ENCODE peak calls at places on chromosomes 6 and 20, in nine cellular contexts. E is endothelial cell; C is brain microvascular endothelial cell; Z is activated CD8-positive, alpha-beta memory T cell treated with anti-CD3 and anti-CD28 coated beads, Interleukin-2, amount 50 U/mL, for 4 hours; S is GM23338; V is stimulated activated CD4-positive, alpha-beta T cell treated with anti-CD3 and anti-CD28 coated beads, Interleukin-1b, Interleukin-23, amount 100 ng/mL, for 1 hour; W is GM03348; F is activated naive CD8-positive, alpha-beta T cell treated with anti-CD3 and anti-CD28 coated beads, Interleukin-2, amount 10 ng/mL, durations not matched to agents 7 days and 5 days; T is left cardiac atrium. G is an unnamed sample.

GRCh38 chr6:143157146-143157545 is 96.5 kb downstream of the AIG1 start:
- DNase-seq in V (no peak), Z (no peak), S (no peak), C (no peak), T (no peak), F (no peak), W (no peak), E (no peak), G (no peak)

GRCh38 chr20:57470212-57470522 is 54.8 kb downstream of the CTCFL start:
- DNase-seq in F (no peak), T (no peak), S (no peak), C (no peak), E (no peak), W (no peak), V (no peak), Z (no peak), G (no peak)

GRCh38 chr6:15953152-15953880 is 175.6 kb upstream of the MYLIP start:
- DNase-seq in E (no peak), C (peak), S (peak), W (peak), T (no peak), V (no peak), F (no peak), Z (no peak), G (no peak)

GRCh38 chr6:355809-356208 is 35.7 kb upstream of the IRF4 start:
- DNase-seq in E (no peak), T (no peak), C (no peak), V (no peak), S (no peak), F (no peak), W (no peak), Z (no peak), G (no peak)

GRCh38 chr6:114000066-114000465 is 29.1 kb upstream of the HDAC2 start:
- DNase-seq in Z (no peak), T (no peak), C (peak), V (no peak), S (no peak), W (peak), E (no peak), F (no peak), G (peak)

GRCh38 chr6:48486876-48487275 is 375.9 kb upstream of the PTCHD4 start:
- DNase-seq in Z (no peak), T (no peak), E (no peak), V (no peak), C (no peak), S (no peak), W (no peak), F (no peak), G (no peak)

GRCh38 chr20:34736106-34736505 is 32.0 kb downstream of the TP53INP2 start:
- DNase-seq in W (no peak), S (no peak), Z (no peak), C (no peak), E (no peak), F (no peak), V (no peak), T (no peak), G (no peak)

GRCh38 chr20:3128585-3128984 is 31.1 kb downstream of the FASTKD5 start:
- DNase-seq in F (no peak), Z (no peak), V (no peak), C (no peak), S (no peak), W (no peak), E (no peak), T (no peak), G (no peak)

GRCh38 chr6:111759836-111760785 is 113.1 kb downstream of the FYN start:
- DNase-seq in W (peak), F (peak), S (peak), V (no peak), C (peak), Z (peak), E (no peak), T (no peak), G (peak)

GRCh38 chr20:32344835-32345506 is 13.2 kb upstream of the ASXL1 start:
- DNase-seq in C (no peak), T (no peak), S (peak), V (no peak), F (no peak), E (no peak), W (no peak), Z (no peak), G (no peak)

GRCh38 chr6:35419961-35420360 is 32.2 kb upstream of the FANCE start:
- DNase-seq in W (no peak), E (no peak), S (no peak), V (no peak), F (no peak), T (no peak), Z (no peak), C (no peak), G (no peak)

GRCh38 chr6:55886185-55886836 is 10.9 kb upstream of the BMP5 start:
- DNase-seq in F (no peak), C (no peak), T (no peak), W (peak), Z (no peak), E (no peak), V (no peak), S (peak), G (peak)

GRCh38 chr20:45191926-45192325 is 14.9 kb upstream of the SEMG1 start:
- DNase-seq in F (no peak), C (no peak), V (no peak), E (no peak), T (no peak), Z (no peak), W (no peak), S (no peak), G (no peak)

GRCh38 chr6:17589402-17590116 is 10.5 kb upstream of the FAM8A1 start:
- DNase-seq in S (peak), T (no peak), W (peak), C (peak), V (no peak), F (no peak), E (no peak), Z (no peak), G (peak)

GRCh38 chr6:81773887-81774286 is 21.4 kb upstream of the TENT5A start:
- DNase-seq in T (no peak), V (no peak), F (no peak), Z (no peak), E (no peak), C (no peak), W (no peak), S (no peak), G (no peak)

GRCh38 chr6:117795234-117795633 is 111.8 kb upstream of the SLC35F1 start:
- DNase-seq in S (no peak), C (no peak), T (no peak), W (no peak), F (no peak), E (no peak), V (no peak), Z (no peak), G (no peak)

GRCh38 chr20:61256365-61256764 is 4.3 kb downstream of the CDH4 start:
- DNase-seq in F (no peak), T (no peak), E (no peak), W (no peak), C (no peak), V (no peak), Z (no peak), S (no peak), G (no peak)

GRCh38 chr6:95856876-95857364 is 158.9 kb upstream of the FUT9 start:
- DNase-seq in E (no peak), C (no peak), S (no peak), W (no peak), Z (no peak), T (no peak), V (no peak), F (no peak), G (no peak)

GRCh38 chr6:17600527-17601388 is 656 bp downstream of the FAM8A1 start:
- DNase-seq in C (peak), S (peak), T (peak), W (peak), Z (peak), F (peak), V (peak), E (peak), G (peak)

GRCh38 chr6:100465701-100466409 is 1.1 kb upstream of the SIM1 start:
- DNase-seq in V (no peak), T (no peak), W (no peak), E (no peak), Z (no peak), S (peak), C (no peak), F (no peak), G (no peak)

G was measured in IMR-90.